ENCODE peak calls at places on chromosomes 11 and 22, in five cellular contexts. One of them, this sample, is unnamed. For H3K9me3, the result is how much of the 10 kb centered on the place peaks cover.

GRCh38 chr11:57647960-57648776 is 1.5 kb downstream of the YPEL4 start:
- DNase-seq in endothelial cell of umbilical vein: no peak
- DNase-seq in tibial nerve: no peak
- DNase-seq in thoracic aorta: no peak
- DNase-seq in PC-3: no peak
- DNase-seq in this sample: peak

GRCh38 chr22:19143967-19144400 is 467 bp downstream of the ESS2 start:
- DNase-seq in endothelial cell of umbilical vein: no peak
- DNase-seq in tibial nerve: no peak
- DNase-seq in thoracic aorta: no peak
- DNase-seq in PC-3: no peak
- DNase-seq in this sample: no peak

GRCh38 chr11:19820100-19820499 is 107.5 kb downstream of the NAV2 start:
- DNase-seq in endothelial cell of umbilical vein: no peak
- DNase-seq in tibial nerve: no peak
- DNase-seq in thoracic aorta: no peak
- DNase-seq in PC-3: no peak
- DNase-seq in this sample: peak

GRCh38 chr11:132777067-132777975 is 755.0 kb downstream of the OPCML start:
- DNase-seq in endothelial cell of umbilical vein: no peak
- DNase-seq in tibial nerve: no peak
- DNase-seq in thoracic aorta: no peak
- DNase-seq in PC-3: no peak
- DNase-seq in this sample: no peak

GRCh38 chr11:121040614-121041002 is 16.7 kb downstream of the TBCEL start:
- DNase-seq in endothelial cell of umbilical vein: no peak
- DNase-seq in tibial nerve: no peak
- DNase-seq in thoracic aorta: no peak
- DNase-seq in PC-3: no peak
- DNase-seq in this sample: no peak

GRCh38 chr11:93543292-93543977 is at the start of gene SMCO4:
- DNase-seq in endothelial cell of umbilical vein: peak
- DNase-seq in tibial nerve: peak
- DNase-seq in thoracic aorta: no peak
- DNase-seq in PC-3: peak
- DNase-seq in this sample: peak

GRCh38 chr22:27685971-27686370 is 115.6 kb downstream of the MN1 start:
- DNase-seq in endothelial cell of umbilical vein: no peak
- DNase-seq in tibial nerve: no peak
- DNase-seq in thoracic aorta: no peak
- DNase-seq in PC-3: no peak
- DNase-seq in this sample: no peak

GRCh38 chr22:37752189-37753061 is 55.3 kb upstream of the GCAT start:
- DNase-seq in endothelial cell of umbilical vein: peak
- DNase-seq in tibial nerve: peak
- DNase-seq in thoracic aorta: peak
- DNase-seq in PC-3: peak
- DNase-seq in this sample: peak

GRCh38 chr11:17473071-17473744 is 3.4 kb downstream of the ABCC8 start:
- DNase-seq in endothelial cell of umbilical vein: no peak
- DNase-seq in tibial nerve: no peak
- DNase-seq in thoracic aorta: no peak
- DNase-seq in PC-3: peak
- DNase-seq in this sample: no peak

GRCh38 chr11:128931661-128932060 is 11.0 kb downstream of the TP53AIP1 start:
- DNase-seq in endothelial cell of umbilical vein: no peak
- DNase-seq in tibial nerve: no peak
- DNase-seq in thoracic aorta: no peak
- DNase-seq in PC-3: no peak
- DNase-seq in this sample: no peak

GRCh38 chr11:69101100-69101791 is 52.5 kb downstream of the TPCN2 start:
- DNase-seq in endothelial cell of umbilical vein: peak
- DNase-seq in tibial nerve: peak
- DNase-seq in thoracic aorta: no peak
- DNase-seq in PC-3: peak
- DNase-seq in this sample: peak

GRCh38 chr11:87290304-87290922 is 252.7 kb downstream of the TMEM135 start:
- DNase-seq in endothelial cell of umbilical vein: peak
- DNase-seq in tibial nerve: no peak
- DNase-seq in thoracic aorta: no peak
- DNase-seq in PC-3: peak
- DNase-seq in this sample: no peak

GRCh38 chr11:90243534-90243933 is 20.7 kb upstream of the CHORDC1 start:
- DNase-seq in endothelial cell of umbilical vein: no peak
- DNase-seq in tibial nerve: no peak
- DNase-seq in thoracic aorta: no peak
- DNase-seq in PC-3: no peak
- DNase-seq in this sample: no peak

GRCh38 chr11:83801799-83802198 is 515.6 kb upstream of the CCDC90B start:
- DNase-seq in endothelial cell of umbilical vein: no peak
- DNase-seq in tibial nerve: no peak
- DNase-seq in thoracic aorta: no peak
- DNase-seq in PC-3: peak
- DNase-seq in this sample: no peak

GRCh38 chr22:46578824-46579561 is 41.2 kb upstream of the GRAMD4 start:
- DNase-seq in endothelial cell of umbilical vein: no peak
- DNase-seq in tibial nerve: peak
- DNase-seq in thoracic aorta: peak
- DNase-seq in PC-3: no peak
- DNase-seq in this sample: peak

GRCh38 chr11:116210663-116211062 is 562.1 kb downstream of the BUD13 start:
- DNase-seq in endothelial cell of umbilical vein: no peak
- DNase-seq in tibial nerve: no peak
- DNase-seq in thoracic aorta: no peak
- DNase-seq in PC-3: no peak
- DNase-seq in this sample: no peak

GRCh38 chr11:80948781-80949180 is 1508.0 kb upstream of the TENM4 start:
- DNase-seq in endothelial cell of umbilical vein: no peak
- DNase-seq in tibial nerve: no peak
- DNase-seq in thoracic aorta: no peak
- DNase-seq in PC-3: no peak
- DNase-seq in this sample: no peak

GRCh38 chr22:39716534-39716933 is 146.0 kb downstream of the CACNA1I start:
- DNase-seq in endothelial cell of umbilical vein: no peak
- DNase-seq in tibial nerve: no peak
- DNase-seq in thoracic aorta: no peak
- DNase-seq in PC-3: no peak
- DNase-seq in this sample: no peak

GRCh38 chr11:20053572-20053971 is 106.7 kb downstream of the DBX1 start:
- DNase-seq in endothelial cell of umbilical vein: no peak
- DNase-seq in tibial nerve: no peak
- DNase-seq in thoracic aorta: no peak
- DNase-seq in PC-3: no peak
- DNase-seq in this sample: no peak

GRCh38 chr11:9982127-9982795 is 311.8 kb downstream of the SBF2 start:
- DNase-seq in endothelial cell of umbilical vein: peak
- DNase-seq in tibial nerve: no peak
- DNase-seq in thoracic aorta: no peak
- DNase-seq in PC-3: peak
- DNase-seq in this sample: no peak

GRCh38 chr22:17347724-17348123 is 21.5 kb upstream of the CECR2 start:
- DNase-seq in endothelial cell of umbilical vein: no peak
- DNase-seq in tibial nerve: no peak
- DNase-seq in thoracic aorta: no peak
- DNase-seq in PC-3: no peak
- DNase-seq in this sample: no peak

GRCh38 chr11:70662691-70663098 is 264.4 kb downstream of the CTTN start:
- DNase-seq in endothelial cell of umbilical vein: no peak
- DNase-seq in tibial nerve: no peak
- DNase-seq in thoracic aorta: no peak
- DNase-seq in PC-3: no peak
- DNase-seq in this sample: no peak

GRCh38 chr11:14678350-14678749 is 34.7 kb downstream of the PDE3B start:
- DNase-seq in endothelial cell of umbilical vein: no peak
- DNase-seq in tibial nerve: no peak
- DNase-seq in thoracic aorta: no peak
- DNase-seq in PC-3: no peak
- DNase-seq in this sample: no peak

GRCh38 chr22:27647540-27647939 is 154.0 kb downstream of the MN1 start:
- DNase-seq in endothelial cell of umbilical vein: no peak
- DNase-seq in tibial nerve: no peak
- DNase-seq in thoracic aorta: no peak
- DNase-seq in PC-3: no peak
- DNase-seq in this sample: no peak

GRCh38 chr11:94457118-94458029 is 36.3 kb downstream of the MRE11 start:
- DNase-seq in endothelial cell of umbilical vein: no peak
- DNase-seq in tibial nerve: no peak
- DNase-seq in thoracic aorta: no peak
- DNase-seq in PC-3: no peak
- DNase-seq in this sample: no peak

GRCh38 chr11:67027483-67027930 is 4.6 kb downstream of the SYT12 start:
- DNase-seq in endothelial cell of umbilical vein: no peak
- DNase-seq in tibial nerve: no peak
- DNase-seq in thoracic aorta: no peak
- DNase-seq in PC-3: no peak
- DNase-seq in this sample: no peak

DNA sequence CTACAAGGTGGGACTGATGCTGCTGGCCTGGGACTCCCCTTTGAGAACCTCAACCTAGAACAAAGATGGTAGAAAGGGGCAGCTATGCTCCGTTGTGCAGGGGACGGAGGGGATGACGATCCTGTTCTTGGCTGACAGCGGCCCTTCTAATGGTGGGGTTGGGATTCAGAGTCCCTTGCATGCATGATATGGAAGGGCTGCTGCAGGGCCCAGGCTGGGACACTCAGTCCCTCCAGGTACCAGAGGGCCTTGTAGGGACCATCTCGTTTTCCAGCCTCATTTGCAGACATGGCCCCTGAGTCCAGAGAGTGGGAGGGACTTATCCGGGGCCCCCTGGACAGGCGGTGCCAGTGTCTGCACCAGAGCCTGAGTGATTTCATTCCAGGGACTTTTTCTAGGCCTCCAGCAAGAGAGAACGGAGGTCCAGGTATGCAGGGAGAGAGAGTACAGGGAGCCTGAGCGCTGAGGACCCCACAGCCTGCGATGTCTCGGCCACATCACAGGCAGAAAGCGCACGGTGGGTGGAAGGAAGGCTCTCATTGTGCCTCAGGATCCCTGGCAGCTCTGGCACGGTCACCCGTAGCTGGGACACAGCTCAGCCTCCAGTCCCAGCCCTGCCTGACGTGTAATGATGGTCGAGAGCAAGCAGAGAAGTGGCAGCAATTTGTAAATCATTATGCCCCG is 860.7 kb downstream of the TBC1D22A start:
- DNase-seq in endothelial cell of umbilical vein: no peak
- DNase-seq in tibial nerve: no peak
- DNase-seq in thoracic aorta: no peak
- DNase-seq in PC-3: no peak
- DNase-seq in this sample: no peak
- H3K9me3 ChIP-seq in endothelial cell of umbilical vein: under half
- H3K9me3 ChIP-seq in tibial nerve: under half
- H3K9me3 ChIP-seq in thoracic aorta: under half
- H3K9me3 ChIP-seq in PC-3: under half
- H3K9me3 ChIP-seq in this sample: under half

GRCh38 chr22:49883294-49883640 is 29.6 kb downstream of the ZBED4 start:
- DNase-seq in endothelial cell of umbilical vein: no peak
- DNase-seq in tibial nerve: no peak
- DNase-seq in thoracic aorta: no peak
- DNase-seq in PC-3: no peak
- DNase-seq in this sample: no peak
- H3K9me3 ChIP-seq in endothelial cell of umbilical vein: under half
- H3K9me3 ChIP-seq in tibial nerve: under half
- H3K9me3 ChIP-seq in thoracic aorta: under half
- H3K9me3 ChIP-seq in PC-3: under half
- H3K9me3 ChIP-seq in this sample: under half

DNA sequence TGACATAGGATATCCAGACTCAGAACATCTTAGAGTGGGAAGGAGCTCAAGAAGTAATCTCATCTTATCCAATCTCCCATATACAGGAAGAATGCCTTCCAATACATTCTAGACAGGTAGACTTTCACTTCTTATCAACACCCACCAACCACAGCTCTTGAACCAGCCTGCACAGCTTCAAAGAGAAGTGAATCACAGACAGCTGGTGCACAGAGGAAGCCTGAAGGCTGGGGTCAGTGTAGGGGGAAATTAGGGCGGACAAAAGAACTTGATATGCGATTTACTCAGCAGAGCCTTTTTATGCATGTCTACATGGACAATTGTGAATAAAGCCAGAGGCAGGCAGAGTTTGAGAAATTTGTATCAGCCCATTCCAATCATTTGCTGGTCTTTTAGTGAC is 137.8 kb upstream of the HSD17B12 start:
- DNase-seq in endothelial cell of umbilical vein: no peak
- DNase-seq in tibial nerve: no peak
- DNase-seq in thoracic aorta: no peak
- DNase-seq in PC-3: no peak
- DNase-seq in this sample: no peak
- H3K9me3 ChIP-seq in endothelial cell of umbilical vein: under half
- H3K9me3 ChIP-seq in tibial nerve: under half
- H3K9me3 ChIP-seq in thoracic aorta: under half
- H3K9me3 ChIP-seq in PC-3: under half
- H3K9me3 ChIP-seq in this sample: under half

GRCh38 chr22:48366591-48366990 is 1461.1 kb downstream of the BRD1 start:
- DNase-seq in endothelial cell of umbilical vein: no peak
- DNase-seq in tibial nerve: no peak
- DNase-seq in thoracic aorta: no peak
- DNase-seq in PC-3: no peak
- DNase-seq in this sample: no peak

GRCh38 chr22:48368975-48369525 is 1458.6 kb downstream of the BRD1 start:
- DNase-seq in endothelial cell of umbilical vein: no peak
- DNase-seq in tibial nerve: no peak
- DNase-seq in thoracic aorta: no peak
- DNase-seq in PC-3: no peak
- DNase-seq in this sample: no peak

GRCh38 chr22:48365386-48365785 is 1462.3 kb downstream of the BRD1 start:
- DNase-seq in endothelial cell of umbilical vein: no peak
- DNase-seq in tibial nerve: no peak
- DNase-seq in thoracic aorta: no peak
- DNase-seq in PC-3: no peak
- DNase-seq in this sample: no peak

GRCh38 chr22:48367731-48368130 is 1459.9 kb downstream of the BRD1 start:
- DNase-seq in endothelial cell of umbilical vein: no peak
- DNase-seq in tibial nerve: no peak
- DNase-seq in thoracic aorta: no peak
- DNase-seq in PC-3: no peak
- DNase-seq in this sample: no peak

GRCh38 chr22:48366056-48366455 is 1461.6 kb downstream of the BRD1 start:
- DNase-seq in endothelial cell of umbilical vein: no peak
- DNase-seq in tibial nerve: no peak
- DNase-seq in thoracic aorta: no peak
- DNase-seq in PC-3: no peak
- DNase-seq in this sample: no peak
- H3K9me3 ChIP-seq in endothelial cell of umbilical vein: under half
- H3K9me3 ChIP-seq in tibial nerve: under half
- H3K9me3 ChIP-seq in thoracic aorta: under half
- H3K9me3 ChIP-seq in PC-3: under half
- H3K9me3 ChIP-seq in this sample: under half

GRCh38 chr11:1415631-1416030 is 25.9 kb downstream of the BRSK2 start:
- DNase-seq in endothelial cell of umbilical vein: no peak
- DNase-seq in tibial nerve: no peak
- DNase-seq in thoracic aorta: no peak
- DNase-seq in PC-3: no peak
- DNase-seq in this sample: no peak
- H3K9me3 ChIP-seq in endothelial cell of umbilical vein: under half
- H3K9me3 ChIP-seq in tibial nerve: under half
- H3K9me3 ChIP-seq in thoracic aorta: under half
- H3K9me3 ChIP-seq in PC-3: under half
- H3K9me3 ChIP-seq in this sample: under half

This sample was measured in thyroid gland.